ENCODE peak calls at places on chromosomes 12 and 14, in four cellular contexts. H, V, O and Y are unnamed samples.

GRCh38 chr14:102993523-102993922 is 63.8 kb downstream of the CDC42BPB start:
- DNase-seq in V (no peak), O (peak), H (peak), Y (no peak)

GRCh38 chr12:125403145-125403789 is 338.0 kb downstream of the AACS start:
- DNase-seq in H (peak), O (peak), V (no peak), Y (peak)

GRCh38 chr12:13404111-13404628 is 207.6 kb downstream of the EMP1 start:
- DNase-seq in V (no peak), O (no peak), H (no peak), Y (no peak)

GRCh38 chr14:46571970-46572369 is 79.6 kb downstream of the RPL10L start:
- DNase-seq in O (no peak), H (peak), V (no peak), Y (no peak)

GRCh38 chr14:95217391-95217900 is 60.1 kb upstream of the DICER1 start:
- DNase-seq in V (no peak), H (no peak), O (no peak), Y (no peak)

GRCh38 chr14:55572578-55572977 is 7.4 kb upstream of the KTN1 start:
- DNase-seq in V (no peak), H (no peak), O (no peak), Y (no peak)

GRCh38 chr12:107196681-107197080 is 103.3 kb upstream of the CRY1 start:
- DNase-seq in O (no peak), V (no peak), H (peak), Y (no peak)

GRCh38 chr14:102246071-102246470 is 58.9 kb downstream of the MOK start:
- DNase-seq in V (no peak), O (no peak), H (no peak), Y (no peak)

GRCh38 chr14:63045612-63046320 is 508 bp upstream of the KCNH5 start:
- DNase-seq in V (peak), H (peak), O (no peak), Y (peak)

GRCh38 chr12:132955094-132955932 is 793 bp downstream of the ZNF605 start:
- DNase-seq in H (peak), V (peak), O (peak), Y (no peak)

GRCh38 chr12:110349521-110350151 is 53.9 kb downstream of the ANAPC7 start:
- DNase-seq in H (no peak), V (no peak), O (no peak), Y (peak)

GRCh38 chr12:89827592-89827991 is 119.0 kb upstream of the ATP2B1 start:
- DNase-seq in O (no peak), V (no peak), H (no peak), Y (no peak)

GRCh38 chr14:21191809-21192446 is 36.1 kb upstream of the OR5AU1 start:
- DNase-seq in V (peak), H (no peak), O (peak), Y (peak)
- H3K4me3 ChIP-seq in V (peak), H (peak), O (peak), Y (peak)

GRCh38 chr12:116093915-116094314 is 183.6 kb downstream of the MED13L start:
- DNase-seq in V (no peak), H (no peak), O (no peak), Y (no peak)
- H3K4me3 ChIP-seq in V (no peak), H (no peak), O (no peak), Y (no peak)

GRCh38 chr14:81313200-81313599 is 86.9 kb downstream of the STON2 start:
- DNase-seq in O (no peak), V (no peak), H (no peak), Y (no peak)

GRCh38 chr14:81312289-81312876 is 87.7 kb downstream of the STON2 start:
- DNase-seq in H (no peak), O (no peak), V (no peak), Y (no peak)

GRCh38 chr14:81313775-81314429 is 86.2 kb downstream of the STON2 start:
- DNase-seq in H (no peak), V (no peak), O (no peak), Y (no peak)

GRCh38 chr14:81314443-81315175 is 85.5 kb downstream of the STON2 start:
- DNase-seq in H (no peak), O (no peak), V (no peak), Y (no peak)

DNA sequence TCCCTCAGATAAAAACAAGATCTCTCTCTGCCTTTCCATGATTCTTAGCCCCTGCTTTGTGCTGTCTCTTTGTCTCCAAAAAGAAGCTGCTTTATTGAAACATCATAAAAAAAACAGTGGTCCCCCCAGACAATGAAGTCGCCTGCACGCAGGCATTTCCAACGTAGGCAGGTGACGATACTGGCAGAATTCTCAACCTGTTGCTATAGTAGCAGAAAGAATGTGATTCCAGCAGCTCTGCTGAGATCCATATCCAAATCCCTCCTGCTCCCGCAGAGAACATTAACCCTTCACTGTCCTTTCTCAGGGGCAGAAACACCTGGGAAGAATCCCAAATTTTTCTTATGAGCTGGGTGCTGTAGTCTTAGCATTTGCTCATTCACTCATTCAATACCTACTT is 84.8 kb downstream of the STON2 start:
- DNase-seq in O (no peak), V (no peak), H (no peak), Y (peak)
- H3K4me3 ChIP-seq in O (no peak), V (no peak), H (no peak), Y (no peak)

GRCh38 chr12:115451785-115452736 is 768.1 kb upstream of the TBX3 start:
- DNase-seq in V (peak), H (no peak), O (peak), Y (peak)
- H3K4me3 ChIP-seq in V (peak), H (peak), O (peak), Y (peak)

DNA sequence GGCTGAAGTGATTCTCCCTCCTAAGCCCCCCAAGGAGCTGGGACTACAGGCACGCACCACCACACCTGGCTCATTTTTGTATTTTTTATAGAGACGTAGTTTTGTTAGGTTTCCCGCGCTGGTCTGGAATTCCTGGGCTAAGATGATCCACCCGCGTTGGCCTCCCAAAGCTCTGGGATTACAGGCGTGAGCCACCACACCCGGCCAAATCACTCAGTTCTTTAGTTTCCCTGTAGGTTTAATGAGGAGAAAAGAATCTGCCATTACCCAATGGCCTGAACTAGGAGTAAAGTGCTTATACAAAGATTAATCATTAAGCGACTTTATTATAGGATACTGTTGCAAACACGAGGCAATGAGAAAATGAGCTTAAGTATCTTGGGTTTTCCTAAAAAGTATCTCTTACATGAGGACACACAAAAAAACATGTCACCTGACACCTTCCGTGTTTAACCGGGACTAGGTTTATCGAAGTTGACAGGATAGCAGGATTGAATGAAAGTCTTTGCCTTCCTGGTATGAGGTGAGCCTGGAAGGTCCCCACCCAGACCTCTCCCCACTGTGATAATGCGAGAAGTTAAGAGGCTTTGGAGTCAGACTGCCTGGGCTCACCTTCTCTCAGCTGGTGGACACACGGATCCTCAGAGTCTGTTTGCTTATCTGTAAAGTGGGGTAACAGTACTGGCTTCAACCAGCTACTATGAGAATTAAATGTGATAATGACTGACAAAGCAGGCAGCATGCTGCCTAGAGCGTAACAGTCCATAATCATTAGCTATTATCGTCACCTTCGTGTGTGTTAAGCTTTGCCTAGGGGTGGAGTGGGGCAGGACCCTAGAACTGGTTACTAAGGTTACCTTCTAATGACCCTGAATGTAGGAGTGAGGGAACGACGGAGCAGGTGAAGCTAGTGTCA is 133.6 kb upstream of the KRAS start:
- DNase-seq in V (no peak), O (peak), H (no peak), Y (no peak)
- H3K4me3 ChIP-seq in V (peak), O (no peak), H (peak), Y (no peak)